ENCODE peak calls at places on chromosomes 12 and 14, in ten cellular contexts. X, G, K, U, Q, A, L, N, M and D are unnamed samples.

GRCh38 chr14:48275301-48275700 is 599.9 kb upstream of the MDGA2 start:
- DNase-seq in X (no peak), G (no peak), K (no peak), U (no peak), Q (no peak), A (no peak), L (no peak), N (no peak), M (no peak), D (no peak)

GRCh38 chr12:53244337-53244736 is 12.3 kb upstream of the RARG start:
- DNase-seq in X (no peak), G (no peak), K (no peak), U (no peak), Q (no peak), A (no peak), L (no peak), N (no peak), M (no peak), D (no peak)

GRCh38 chr12:62761658-62762057 is 173.3 kb downstream of the PPM1H start:
- DNase-seq in X (no peak), G (no peak), K (no peak), U (no peak), Q (no peak), A (no peak), L (no peak), N (no peak), M (no peak), D (no peak)

GRCh38 chr12:82688619-82689018 is 1.9 kb downstream of the TMTC2 start:
- DNase-seq in X (no peak), G (no peak), K (no peak), U (no peak), Q (no peak), A (no peak), L (no peak), N (no peak), M (no peak), D (no peak)

GRCh38 chr12:113170457-113170856 is 14.8 kb downstream of the DDX54 start:
- DNase-seq in X (no peak), G (no peak), K (no peak), U (no peak), Q (no peak), A (no peak), L (no peak), N (no peak), M (no peak), D (no peak)

GRCh38 chr12:44317651-44318126 is 481.8 kb downstream of the TMEM117 start:
- DNase-seq in X (peak; percentile 40), G (peak; percentile 25), K (no peak), U (peak; percentile 3), Q (no peak), A (no peak), L (no peak), N (peak; percentile 57), M (no peak), D (no peak)

GRCh38 chr12:51636986-51637385 is 46.0 kb downstream of the SCN8A start:
- DNase-seq in X (no peak), G (no peak), K (no peak), U (no peak), Q (no peak), A (no peak), L (no peak), N (no peak), M (no peak), D (no peak)

GRCh38 chr12:124747426-124748161 is 116.1 kb downstream of the SCARB1 start:
- DNase-seq in X (peak; percentile 92), G (no peak), K (no peak), U (no peak), Q (no peak), A (no peak), L (peak; percentile 98), N (no peak), M (no peak), D (no peak)

GRCh38 chr14:69887740-69888657 is 8.8 kb downstream of the SMOC1 start:
- DNase-seq in X (peak; percentile 71), G (no peak), K (no peak), U (no peak), Q (no peak), A (no peak), L (no peak), N (no peak), M (no peak), D (no peak)

GRCh38 chr12:92696240-92696639 is 6.5 kb upstream of the PLEKHG7 start:
- DNase-seq in X (peak; percentile 52), G (no peak), K (no peak), U (peak; percentile 21), Q (no peak), A (no peak), L (no peak), N (no peak), M (no peak), D (no peak)

GRCh38 chr12:54065677-54066076 is 12.0 kb downstream of the HOXC4 start:
- DNase-seq in X (no peak), G (no peak), K (no peak), U (no peak), Q (no peak), A (no peak), L (no peak), N (no peak), M (no peak), D (no peak)

GRCh38 chr14:103576371-103577024 is 13.7 kb downstream of the COA8 start:
- DNase-seq in X (peak; percentile 80), G (no peak), K (peak; percentile 91), U (no peak), Q (peak; percentile 66), A (peak; percentile 69), L (peak; percentile 85), N (no peak), M (peak; percentile 93), D (peak; percentile 40)

GRCh38 chr12:58888131-58888783 is 32.0 kb downstream of the LRIG3 start:
- DNase-seq in X (peak; percentile 63), G (no peak), K (no peak), U (peak; percentile 16), Q (peak; percentile 43), A (no peak), L (peak; percentile 34), N (no peak), M (no peak), D (peak; percentile 50)

GRCh38 chr14:20184181-20184580 is 6.5 kb upstream of the OR11G2 start:
- DNase-seq in X (no peak), G (no peak), K (no peak), U (no peak), Q (no peak), A (no peak), L (no peak), N (no peak), M (no peak), D (no peak)

GRCh38 chr12:58608711-58609110 is 311.6 kb downstream of the LRIG3 start:
- DNase-seq in X (peak; percentile 24), G (no peak), K (no peak), U (no peak), Q (no peak), A (no peak), L (no peak), N (no peak), M (no peak), D (no peak)

GRCh38 chr12:6038160-6038559 is 86.3 kb downstream of the VWF start:
- DNase-seq in X (peak; percentile 76), G (peak; percentile 97), K (no peak), U (no peak), Q (no peak), A (no peak), L (peak; percentile 50), N (peak; percentile 85), M (peak; percentile 39), D (no peak)

GRCh38 chr14:68145539-68145938 is 326.0 kb downstream of the RAD51B start:
- DNase-seq in X (peak; percentile 55), G (no peak), K (no peak), U (no peak), Q (no peak), A (no peak), L (no peak), N (no peak), M (no peak), D (no peak)

GRCh38 chr14:59389936-59390335 is 75.2 kb downstream of the GPR135 start:
- DNase-seq in X (peak; percentile 25), G (no peak), K (no peak), U (no peak), Q (no peak), A (no peak), L (no peak), N (no peak), M (no peak), D (no peak)

GRCh38 chr12:23569388-23569787 is 380.1 kb downstream of the SOX5 start:
- DNase-seq in X (no peak), G (no peak), K (no peak), U (no peak), Q (no peak), A (no peak), L (no peak), N (no peak), M (no peak), D (no peak)

GRCh38 chr12:95858451-95859343 is at the start of gene SNRPF:
- DNase-seq in X (peak; percentile 97), G (peak; percentile 96), K (peak; percentile 95), U (peak; percentile 93), Q (peak; percentile 91), A (peak; percentile 95), L (peak; percentile 100), N (peak; percentile 96), M (peak; percentile 96), D (peak; percentile 87)

GRCh38 chr12:10214877-10215267 is 2.2 kb downstream of the GABARAPL1 start:
- DNase-seq in X (no peak), G (no peak), K (no peak), U (no peak), Q (no peak), A (no peak), L (no peak), N (no peak), M (no peak), D (no peak)
- H3K27ac ChIP-seq in X (peak overlapping the region; percentile 57), G (no peak overlapping the region), K (peak overlapping the region; percentile 99), U (peak overlapping the region; percentile 41), Q (peak overlapping the region; percentile 100), A (peak overlapping the region; percentile 95), L (no peak overlapping the region), N (no peak overlapping the region), M (peak overlapping the region; percentile 99), D (peak overlapping the region; percentile 99)

GRCh38 chr14:51873221-51873893 is 12.9 kb downstream of the GNG2 start:
- DNase-seq in X (peak; percentile 98), G (no peak), K (no peak), U (peak; percentile 87), Q (no peak), A (no peak), L (peak; percentile 81), N (no peak), M (no peak), D (no peak)
- H3K27ac ChIP-seq in X (no peak overlapping the region), G (no peak overlapping the region), K (no peak overlapping the region), U (peak overlapping the region; percentile 58), Q (peak overlapping the region; percentile 76), A (no peak overlapping the region), L (peak overlapping the region; percentile 78), N (no peak overlapping the region), M (no peak overlapping the region), D (no peak overlapping the region)

GRCh38 chr14:94853920-94854319 is 84.0 kb upstream of the GSC start:
- DNase-seq in X (no peak), G (no peak), K (no peak), U (no peak), Q (no peak), A (no peak), L (no peak), N (no peak), M (no peak), D (no peak)
- H3K27ac ChIP-seq in X (no peak overlapping the region), G (no peak overlapping the region), K (no peak overlapping the region), U (no peak overlapping the region), Q (no peak overlapping the region), A (no peak overlapping the region), L (no peak overlapping the region), N (no peak overlapping the region), M (no peak overlapping the region), D (no peak overlapping the region)

GRCh38 chr14:97218336-97218712 is 421.1 kb downstream of the VRK1 start:
- DNase-seq in X (no peak), G (no peak), K (no peak), U (no peak), Q (no peak), A (no peak), L (no peak), N (no peak), M (no peak), D (no peak)
- H3K27ac ChIP-seq in X (no peak overlapping the region), G (no peak overlapping the region), K (no peak overlapping the region), U (no peak overlapping the region), Q (no peak overlapping the region), A (no peak overlapping the region), L (no peak overlapping the region), N (no peak overlapping the region), M (no peak overlapping the region), D (no peak overlapping the region)